ENCODE peak calls at places on chromosomes 7 and 10, in four cellular contexts. One of them, this sample, is unnamed.

GRCh38 chr10:125144693-125145623 is 15.4 kb downstream of the CTBP2 start:
- DNase-seq in NCI-H1105 treated with DMSO at 0.1 percent for 48 hours: peak
- DNase-seq in HFFc6: peak
- DNase-seq in stimulated activated CD8-positive, alpha-beta memory T cell treated with anti-CD3 and anti-CD28 coated beads, Interleukin-7, amount 100 ng/mL, for 24 hours: no peak
- DNase-seq in this sample: no peak

GRCh38 chr10:92572362-92573090 is 1.4 kb downstream of the IDE start:
- DNase-seq in NCI-H1105 treated with DMSO at 0.1 percent for 48 hours: no peak
- DNase-seq in HFFc6: no peak
- DNase-seq in stimulated activated CD8-positive, alpha-beta memory T cell treated with anti-CD3 and anti-CD28 coated beads, Interleukin-7, amount 100 ng/mL, for 24 hours: no peak
- DNase-seq in this sample: no peak

GRCh38 chr7:46752881-46753366 is 829.0 kb downstream of the TNS3 start:
- DNase-seq in NCI-H1105 treated with DMSO at 0.1 percent for 48 hours: no peak
- DNase-seq in HFFc6: peak
- DNase-seq in stimulated activated CD8-positive, alpha-beta memory T cell treated with anti-CD3 and anti-CD28 coated beads, Interleukin-7, amount 100 ng/mL, for 24 hours: no peak
- DNase-seq in this sample: no peak

GRCh38 chr7:34357068-34357467 is 300.9 kb upstream of the NPSR1 start:
- DNase-seq in NCI-H1105 treated with DMSO at 0.1 percent for 48 hours: no peak
- DNase-seq in HFFc6: no peak
- DNase-seq in stimulated activated CD8-positive, alpha-beta memory T cell treated with anti-CD3 and anti-CD28 coated beads, Interleukin-7, amount 100 ng/mL, for 24 hours: no peak
- DNase-seq in this sample: no peak

GRCh38 chr10:127524869-127525268 is 24.2 kb upstream of the NPS start:
- DNase-seq in NCI-H1105 treated with DMSO at 0.1 percent for 48 hours: no peak
- DNase-seq in HFFc6: no peak
- DNase-seq in stimulated activated CD8-positive, alpha-beta memory T cell treated with anti-CD3 and anti-CD28 coated beads, Interleukin-7, amount 100 ng/mL, for 24 hours: no peak
- DNase-seq in this sample: no peak

GRCh38 chr7:51006483-51007235 is 224.0 kb upstream of the GRB10 start:
- DNase-seq in NCI-H1105 treated with DMSO at 0.1 percent for 48 hours: no peak
- DNase-seq in HFFc6: no peak
- DNase-seq in stimulated activated CD8-positive, alpha-beta memory T cell treated with anti-CD3 and anti-CD28 coated beads, Interleukin-7, amount 100 ng/mL, for 24 hours: no peak
- DNase-seq in this sample: no peak

GRCh38 chr7:1847260-1848001 is 177.4 kb downstream of the ELFN1 start:
- DNase-seq in NCI-H1105 treated with DMSO at 0.1 percent for 48 hours: no peak
- DNase-seq in HFFc6: no peak
- DNase-seq in stimulated activated CD8-positive, alpha-beta memory T cell treated with anti-CD3 and anti-CD28 coated beads, Interleukin-7, amount 100 ng/mL, for 24 hours: no peak
- DNase-seq in this sample: no peak

GRCh38 chr7:20895563-20895962 is 108.9 kb upstream of the SP8 start:
- DNase-seq in NCI-H1105 treated with DMSO at 0.1 percent for 48 hours: no peak
- DNase-seq in HFFc6: no peak
- DNase-seq in stimulated activated CD8-positive, alpha-beta memory T cell treated with anti-CD3 and anti-CD28 coated beads, Interleukin-7, amount 100 ng/mL, for 24 hours: no peak
- DNase-seq in this sample: no peak

GRCh38 chr10:93813507-93814465 is 56.0 kb downstream of the LGI1 start:
- DNase-seq in NCI-H1105 treated with DMSO at 0.1 percent for 48 hours: peak
- DNase-seq in HFFc6: peak
- DNase-seq in stimulated activated CD8-positive, alpha-beta memory T cell treated with anti-CD3 and anti-CD28 coated beads, Interleukin-7, amount 100 ng/mL, for 24 hours: peak
- DNase-seq in this sample: no peak

GRCh38 chr7:1564603-1565022 is 5.2 kb downstream of the PSMG3 start:
- DNase-seq in NCI-H1105 treated with DMSO at 0.1 percent for 48 hours: no peak
- DNase-seq in HFFc6: no peak
- DNase-seq in stimulated activated CD8-positive, alpha-beta memory T cell treated with anti-CD3 and anti-CD28 coated beads, Interleukin-7, amount 100 ng/mL, for 24 hours: no peak
- DNase-seq in this sample: no peak

GRCh38 chr7:18230271-18230670 is 202.6 kb upstream of the PRPS1L1 start:
- DNase-seq in NCI-H1105 treated with DMSO at 0.1 percent for 48 hours: no peak
- DNase-seq in HFFc6: no peak
- DNase-seq in stimulated activated CD8-positive, alpha-beta memory T cell treated with anti-CD3 and anti-CD28 coated beads, Interleukin-7, amount 100 ng/mL, for 24 hours: no peak
- DNase-seq in this sample: no peak

GRCh38 chr7:19665399-19666008 is 43.3 kb downstream of the POLR1F start:
- DNase-seq in NCI-H1105 treated with DMSO at 0.1 percent for 48 hours: peak
- DNase-seq in HFFc6: peak
- DNase-seq in stimulated activated CD8-positive, alpha-beta memory T cell treated with anti-CD3 and anti-CD28 coated beads, Interleukin-7, amount 100 ng/mL, for 24 hours: no peak
- DNase-seq in this sample: no peak

GRCh38 chr7:183496-183895 is 8.9 kb upstream of the FAM20C start:
- DNase-seq in NCI-H1105 treated with DMSO at 0.1 percent for 48 hours: no peak
- DNase-seq in HFFc6: no peak
- DNase-seq in stimulated activated CD8-positive, alpha-beta memory T cell treated with anti-CD3 and anti-CD28 coated beads, Interleukin-7, amount 100 ng/mL, for 24 hours: no peak
- DNase-seq in this sample: no peak

GRCh38 chr10:119383174-119383856 is 159.2 kb downstream of the RGS10 start:
- DNase-seq in NCI-H1105 treated with DMSO at 0.1 percent for 48 hours: no peak
- DNase-seq in HFFc6: no peak
- DNase-seq in stimulated activated CD8-positive, alpha-beta memory T cell treated with anti-CD3 and anti-CD28 coated beads, Interleukin-7, amount 100 ng/mL, for 24 hours: no peak
- DNase-seq in this sample: peak

GRCh38 chr7:73830872-73831655 is at the start of gene CLDN4:
- DNase-seq in NCI-H1105 treated with DMSO at 0.1 percent for 48 hours: peak
- DNase-seq in HFFc6: no peak
- DNase-seq in stimulated activated CD8-positive, alpha-beta memory T cell treated with anti-CD3 and anti-CD28 coated beads, Interleukin-7, amount 100 ng/mL, for 24 hours: no peak
- DNase-seq in this sample: peak

GRCh38 chr7:98879989-98880337 is 1.6 kb downstream of the TRRAP start:
- DNase-seq in NCI-H1105 treated with DMSO at 0.1 percent for 48 hours: no peak
- DNase-seq in HFFc6: no peak
- DNase-seq in stimulated activated CD8-positive, alpha-beta memory T cell treated with anti-CD3 and anti-CD28 coated beads, Interleukin-7, amount 100 ng/mL, for 24 hours: no peak
- DNase-seq in this sample: no peak

GRCh38 chr7:35875292-35875691 is 74.4 kb downstream of the SEPTIN7 start:
- DNase-seq in NCI-H1105 treated with DMSO at 0.1 percent for 48 hours: no peak
- DNase-seq in HFFc6: peak
- DNase-seq in stimulated activated CD8-positive, alpha-beta memory T cell treated with anti-CD3 and anti-CD28 coated beads, Interleukin-7, amount 100 ng/mL, for 24 hours: no peak
- DNase-seq in this sample: no peak

GRCh38 chr10:91924212-91925021 is 847 bp downstream of the BTAF1 start:
- DNase-seq in NCI-H1105 treated with DMSO at 0.1 percent for 48 hours: no peak
- DNase-seq in HFFc6: no peak
- DNase-seq in stimulated activated CD8-positive, alpha-beta memory T cell treated with anti-CD3 and anti-CD28 coated beads, Interleukin-7, amount 100 ng/mL, for 24 hours: no peak
- DNase-seq in this sample: no peak

GRCh38 chr10:110324805-110325280 is 20.1 kb upstream of the SMNDC1 start:
- DNase-seq in NCI-H1105 treated with DMSO at 0.1 percent for 48 hours: no peak
- DNase-seq in HFFc6: no peak
- DNase-seq in stimulated activated CD8-positive, alpha-beta memory T cell treated with anti-CD3 and anti-CD28 coated beads, Interleukin-7, amount 100 ng/mL, for 24 hours: no peak
- DNase-seq in this sample: no peak

GRCh38 chr7:70681847-70682350 is 450.0 kb upstream of the GALNT17 start:
- DNase-seq in NCI-H1105 treated with DMSO at 0.1 percent for 48 hours: no peak
- DNase-seq in HFFc6: no peak
- DNase-seq in stimulated activated CD8-positive, alpha-beta memory T cell treated with anti-CD3 and anti-CD28 coated beads, Interleukin-7, amount 100 ng/mL, for 24 hours: no peak
- DNase-seq in this sample: no peak

GRCh38 chr7:96187735-96188622 is 133.9 kb downstream of the SLC25A13 start:
- DNase-seq in NCI-H1105 treated with DMSO at 0.1 percent for 48 hours: peak
- DNase-seq in HFFc6: peak
- DNase-seq in stimulated activated CD8-positive, alpha-beta memory T cell treated with anti-CD3 and anti-CD28 coated beads, Interleukin-7, amount 100 ng/mL, for 24 hours: no peak
- DNase-seq in this sample: no peak

GRCh38 chr7:102190777-102191176 is 95.9 kb upstream of the SH2B2 start:
- DNase-seq in NCI-H1105 treated with DMSO at 0.1 percent for 48 hours: no peak
- DNase-seq in HFFc6: no peak
- DNase-seq in stimulated activated CD8-positive, alpha-beta memory T cell treated with anti-CD3 and anti-CD28 coated beads, Interleukin-7, amount 100 ng/mL, for 24 hours: no peak
- DNase-seq in this sample: no peak

GRCh38 chr7:54802841-54803240 is 43.8 kb upstream of the SEC61G start:
- DNase-seq in NCI-H1105 treated with DMSO at 0.1 percent for 48 hours: no peak
- DNase-seq in HFFc6: peak
- DNase-seq in stimulated activated CD8-positive, alpha-beta memory T cell treated with anti-CD3 and anti-CD28 coated beads, Interleukin-7, amount 100 ng/mL, for 24 hours: no peak
- DNase-seq in this sample: no peak

GRCh38 chr7:27994639-27995038 is 186.0 kb downstream of the JAZF1 start:
- DNase-seq in NCI-H1105 treated with DMSO at 0.1 percent for 48 hours: peak
- DNase-seq in HFFc6: peak
- DNase-seq in stimulated activated CD8-positive, alpha-beta memory T cell treated with anti-CD3 and anti-CD28 coated beads, Interleukin-7, amount 100 ng/mL, for 24 hours: no peak
- DNase-seq in this sample: no peak

GRCh38 chr10:7560519-7560918 is 106.2 kb downstream of the ITIH5 start:
- DNase-seq in NCI-H1105 treated with DMSO at 0.1 percent for 48 hours: no peak
- DNase-seq in HFFc6: no peak
- DNase-seq in stimulated activated CD8-positive, alpha-beta memory T cell treated with anti-CD3 and anti-CD28 coated beads, Interleukin-7, amount 100 ng/mL, for 24 hours: no peak
- DNase-seq in this sample: no peak

GRCh38 chr10:50884302-50884701 is 1.1 kb downstream of the A1CF start:
- DNase-seq in NCI-H1105 treated with DMSO at 0.1 percent for 48 hours: no peak
- DNase-seq in HFFc6: no peak
- DNase-seq in stimulated activated CD8-positive, alpha-beta memory T cell treated with anti-CD3 and anti-CD28 coated beads, Interleukin-7, amount 100 ng/mL, for 24 hours: no peak
- DNase-seq in this sample: no peak

GRCh38 chr7:127986581-127987461 is 44.4 kb downstream of the LRRC4 start:
- DNase-seq in NCI-H1105 treated with DMSO at 0.1 percent for 48 hours: no peak
- DNase-seq in HFFc6: no peak
- DNase-seq in stimulated activated CD8-positive, alpha-beta memory T cell treated with anti-CD3 and anti-CD28 coated beads, Interleukin-7, amount 100 ng/mL, for 24 hours: no peak
- DNase-seq in this sample: no peak

GRCh38 chr7:93146465-93147127 is 1.6 kb downstream of the SAMD9L start:
- DNase-seq in NCI-H1105 treated with DMSO at 0.1 percent for 48 hours: no peak
- DNase-seq in HFFc6: no peak
- DNase-seq in stimulated activated CD8-positive, alpha-beta memory T cell treated with anti-CD3 and anti-CD28 coated beads, Interleukin-7, amount 100 ng/mL, for 24 hours: no peak
- DNase-seq in this sample: no peak

This sample was measured in NCI-H2171.